ENCODE peak calls at places on chromosomes 5 and 9, in eight cellular contexts. B is BJ; Q is endodermal cell; N is lung; A is left ventricle myocardium inferior; S is activated CD8-positive, alpha-beta T cell treated with anti-CD3 and anti-CD28 coated beads for 36 hours; P is brain microvascular endothelial cell; Z is GM12865. I is an unnamed sample.

GRCh38 chr9:80926611-80927010 is 762.7 kb downstream of the TLE1 start:
- DNase-seq in A (no peak), P (no peak), S (no peak), Z (no peak), N (no peak), B (no peak), Q (no peak), I (no peak)

GRCh38 chr5:172450861-172451695 is 3.2 kb downstream of the SH3PXD2B start:
- DNase-seq in P (no peak), N (no peak), S (peak), Z (peak), B (no peak), Q (peak), A (no peak), I (peak)

GRCh38 chr9:126361810-126362238 is 35.2 kb downstream of the MVB12B start:
- DNase-seq in P (no peak), B (no peak), S (no peak), Q (peak), Z (no peak), N (no peak), A (no peak), I (no peak)

GRCh38 chr9:123338710-123339665 is 17.0 kb upstream of the CRB2 start:
- DNase-seq in N (no peak), B (no peak), S (peak), Q (peak), P (peak), Z (peak), A (peak), I (peak)

GRCh38 chr9:126125577-126125976 is 201.1 kb upstream of the MVB12B start:
- DNase-seq in Z (no peak), S (no peak), A (no peak), P (no peak), Q (peak), B (no peak), N (peak), I (no peak)

GRCh38 chr5:132471944-132472343 is 18.6 kb downstream of the IRF1 start:
- DNase-seq in Q (no peak), B (no peak), N (no peak), P (no peak), Z (no peak), S (peak), A (no peak), I (no peak)

GRCh38 chr9:26244661-26245060 is 566.4 kb upstream of the TUSC1 start:
- DNase-seq in N (no peak), B (no peak), Z (no peak), S (no peak), Q (no peak), A (no peak), P (no peak), I (no peak)

GRCh38 chr5:96714450-96714849 is 52.3 kb downstream of the CAST start:
- DNase-seq in Z (no peak), Q (no peak), A (no peak), N (no peak), S (no peak), B (no peak), P (no peak), I (no peak)

GRCh38 chr5:108521841-108522506 is 140.1 kb upstream of the FBXL17 start:
- DNase-seq in Z (peak), P (peak), N (no peak), Q (peak), B (peak), S (peak), A (no peak), I (peak)

GRCh38 chr5:34571380-34572041 is 84.6 kb upstream of the RAI14 start:
- DNase-seq in P (peak), S (no peak), A (no peak), Q (no peak), N (no peak), Z (no peak), B (no peak), I (no peak)

GRCh38 chr9:129262261-129262660 is 84.2 kb upstream of the IER5L start:
- DNase-seq in A (peak), S (no peak), Z (no peak), B (no peak), Q (peak), P (no peak), N (no peak), I (no peak)

GRCh38 chr5:991472-992267 is 16.9 kb upstream of the NKD2 start:
- DNase-seq in Q (peak), N (peak), A (no peak), Z (no peak), P (no peak), S (no peak), B (no peak), I (no peak)

GRCh38 chr9:30039712-30040111 is 2344.7 kb upstream of the ACO1 start:
- DNase-seq in P (no peak), Q (no peak), S (no peak), N (no peak), A (no peak), Z (no peak), B (no peak), I (peak)

GRCh38 chr5:25056846-25057245 is 412.1 kb upstream of the CDH10 start:
- DNase-seq in Q (no peak), N (no peak), Z (no peak), B (no peak), S (no peak), P (no peak), A (no peak), I (no peak)

GRCh38 chr5:84332106-84332505 is 52.6 kb downstream of the EDIL3 start:
- DNase-seq in Q (no peak), Z (no peak), S (no peak), N (no peak), P (no peak), A (no peak), B (no peak), I (no peak)

GRCh38 chr9:129692534-129692933 is 27.1 kb downstream of the PRRX2 start:
- DNase-seq in Z (no peak), A (no peak), B (no peak), P (no peak), S (no peak), N (no peak), Q (no peak), I (no peak)

GRCh38 chr5:139391570-139392323 is 2.0 kb upstream of the MZB1 start:
- DNase-seq in Q (no peak), P (no peak), S (peak), N (no peak), A (no peak), Z (peak), B (no peak), I (peak)

GRCh38 chr5:177370488-177371119 is 12.9 kb downstream of the RGS14 start:
- DNase-seq in Z (no peak), P (peak), Q (peak), A (peak), S (peak), N (peak), B (peak), I (peak)

GRCh38 chr5:53438486-53439472 is 41.6 kb upstream of the FST start:
- DNase-seq in Z (no peak), N (no peak), S (no peak), B (peak), Q (no peak), A (no peak), P (peak), I (no peak)

GRCh38 chr9:13816837-13817236 is 497.1 kb downstream of the NFIB start:
- DNase-seq in N (no peak), B (no peak), Q (no peak), A (no peak), S (no peak), Z (no peak), P (no peak), I (no peak)

GRCh38 chr5:61304611-61305369 is 27.3 kb upstream of the ZSWIM6 start:
- DNase-seq in Z (no peak), P (peak), B (no peak), A (peak), N (peak), Q (peak), S (no peak), I (no peak)

GRCh38 chr9:79266986-79267385 is 304.8 kb upstream of the TLE4 start:
- DNase-seq in B (no peak), A (no peak), Q (no peak), Z (no peak), N (no peak), S (no peak), P (no peak), I (no peak)

GRCh38 chr9:89872426-89872912 is 267.7 kb downstream of the GADD45G start:
- DNase-seq in A (no peak), Q (peak), B (no peak), P (no peak), Z (no peak), S (no peak), N (no peak), I (no peak)

GRCh38 chr5:42606464-42606869 is 150.2 kb upstream of the CCDC152 start:
- DNase-seq in P (no peak), N (no peak), S (no peak), A (no peak), Z (no peak), B (no peak), Q (no peak), I (no peak)

GRCh38 chr9:87599901-87600610 is 102.4 kb downstream of the DAPK1 start:
- DNase-seq in N (no peak), A (no peak), Q (no peak), B (peak), P (peak), S (no peak), Z (no peak), I (no peak)

GRCh38 chr5:9467199-9468069 is 78.4 kb downstream of the SEMA5A start:
- DNase-seq in Z (no peak), A (no peak), B (no peak), N (no peak), Q (no peak), P (no peak), S (no peak), I (no peak)

GRCh38 chr9:89926167-89926566 is 321.4 kb downstream of the GADD45G start:
- DNase-seq in S (no peak), N (no peak), P (no peak), Z (no peak), B (no peak), Q (no peak), A (no peak), I (no peak)

GRCh38 chr9:78031826-78032598 is 401 bp upstream of the GNAQ start:
- DNase-seq in N (peak), B (peak), A (peak), S (peak), Z (peak), P (peak), Q (peak), I (peak)
- TF ChIP-seq CTCF in N (no peak), B (no peak), A (no peak), S (no peak), Z (no peak), P (no peak), Q (no peak), I (no peak)

GRCh38 chr5:167603135-167603534 is 688.3 kb upstream of the WWC1 start:
- DNase-seq in Z (no peak), S (no peak), Q (no peak), B (no peak), P (no peak), A (no peak), N (no peak), I (no peak)

GRCh38 chr5:167614294-167615104 is 676.9 kb upstream of the WWC1 start:
- DNase-seq in B (no peak), A (no peak), N (no peak), P (no peak), Z (no peak), S (no peak), Q (no peak), I (no peak)

GRCh38 chr5:167608708-167609272 is 682.7 kb upstream of the WWC1 start:
- DNase-seq in N (no peak), Q (no peak), A (no peak), P (no peak), Z (no peak), S (no peak), B (no peak), I (no peak)
- TF ChIP-seq CTCF in N (no peak), Q (peak), A (no peak), P (peak), Z (no peak), S (no peak), B (no peak), I (no peak)

DNA sequence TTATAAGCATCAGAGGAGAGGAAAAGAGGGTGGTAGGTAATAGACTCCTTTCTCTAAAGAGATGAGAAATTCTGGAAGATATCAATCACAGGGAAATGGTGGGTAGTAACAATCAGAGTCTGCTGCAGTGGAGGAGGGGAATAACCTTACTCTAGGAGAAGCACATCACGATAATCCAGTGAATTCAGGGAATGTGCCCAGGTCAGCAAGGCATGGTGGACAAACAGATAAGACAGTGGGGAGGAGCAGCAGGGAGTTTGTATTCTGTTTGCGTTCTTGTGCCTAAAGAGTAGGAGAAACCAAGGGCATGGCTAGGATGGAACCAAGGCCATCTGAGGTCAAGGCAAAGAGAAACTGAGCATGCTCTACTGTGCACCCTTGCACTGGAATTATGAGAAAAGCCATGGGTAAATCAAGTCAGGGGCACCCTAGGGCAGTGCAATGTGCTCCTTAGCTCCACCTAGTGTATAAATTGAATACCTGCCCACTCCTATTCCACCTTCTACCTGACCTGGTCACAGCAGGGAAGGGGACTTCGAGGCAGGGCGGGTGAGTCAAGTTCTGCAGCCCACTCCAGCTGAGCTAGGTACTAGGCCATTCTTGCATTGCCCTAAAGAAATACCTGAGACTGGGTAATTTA is 31.6 kb downstream of the RETREG1 start:
- DNase-seq in A (no peak), P (no peak), B (no peak), Q (no peak), Z (peak), N (no peak), S (no peak), I (no peak)
- TF ChIP-seq CTCF in A (peak), P (peak), B (peak), Q (peak), Z (peak), N (no peak), S (peak), I (peak)

DNA sequence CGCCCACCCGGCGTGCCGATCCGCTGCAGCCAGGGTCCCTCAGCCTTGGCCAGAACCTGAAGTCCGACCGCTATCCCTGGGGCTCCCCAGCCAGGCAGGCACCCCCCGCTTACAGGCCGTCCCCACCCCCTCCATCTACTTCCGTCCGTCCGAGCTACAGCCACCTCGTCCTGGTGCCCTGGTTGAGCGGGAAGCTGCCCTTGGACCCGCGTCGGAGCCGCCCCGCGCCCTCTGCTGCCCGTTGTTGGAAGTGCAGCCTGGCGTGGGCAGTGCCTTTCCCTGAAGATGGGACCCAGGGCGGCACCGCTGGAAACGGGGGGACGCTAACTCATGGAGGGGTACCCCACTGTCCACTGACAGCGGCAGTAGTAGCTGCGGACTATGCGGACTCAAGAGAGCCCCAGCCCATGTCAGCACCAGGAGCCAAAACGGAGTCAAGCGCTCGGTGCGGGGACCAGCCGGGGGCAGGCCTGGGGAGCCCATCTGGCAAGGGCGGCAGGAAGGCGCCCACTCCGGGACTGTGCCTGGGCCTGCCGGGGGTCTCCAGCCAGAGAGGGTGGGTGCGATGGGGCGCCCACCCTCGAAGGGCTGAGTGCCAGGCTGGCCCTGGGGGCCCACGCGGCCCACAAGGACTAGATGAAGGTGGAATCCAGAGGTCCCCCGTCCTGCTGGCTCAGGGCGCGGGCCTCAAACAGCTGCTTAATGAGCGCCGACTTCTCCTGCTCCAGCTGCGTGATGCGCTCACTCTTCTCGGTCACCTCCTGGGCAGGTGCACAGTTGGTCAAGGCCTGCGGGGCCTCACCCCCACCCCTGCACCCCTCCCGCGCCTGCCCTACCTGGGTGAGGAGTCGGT is 6.1 kb downstream of the SAPCD2 start:
- DNase-seq in N (peak), Z (peak), A (peak), S (peak), Q (peak), P (no peak), B (no peak), I (peak)
- TF ChIP-seq CTCF in N (peak), Z (peak), A (peak), S (peak), Q (peak), P (peak), B (peak), I (peak)

DNA sequence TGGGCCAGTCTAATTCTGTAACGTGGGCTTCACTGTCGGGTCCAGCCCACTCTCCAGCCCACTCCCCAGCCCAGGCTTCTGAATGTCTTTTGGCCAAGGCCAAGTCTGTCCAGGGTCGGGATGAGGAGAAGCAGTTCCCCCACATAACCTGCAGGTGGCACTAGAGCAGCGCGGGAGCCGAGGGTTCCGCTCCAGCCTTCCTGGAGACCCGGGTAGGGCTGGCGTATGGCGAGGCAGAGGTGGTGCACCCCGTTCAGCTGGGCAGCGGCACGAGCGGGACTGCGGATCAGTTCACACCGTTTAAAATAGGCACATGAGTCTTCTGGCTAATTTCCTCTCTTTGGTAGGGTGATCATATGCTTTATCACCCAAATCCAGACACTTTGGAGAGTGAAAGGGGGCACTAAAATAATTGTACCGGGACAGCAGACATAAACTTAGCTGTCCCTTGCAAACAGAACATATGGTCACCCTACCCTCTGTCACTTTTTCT is 185.9 kb downstream of the MSX2 start:
- DNase-seq in S (peak), Z (peak), Q (peak), P (peak), A (peak), N (peak), B (no peak), I (peak)
- TF ChIP-seq CTCF in S (peak), Z (peak), Q (peak), P (peak), A (peak), N (peak), B (peak), I (peak)

GRCh38 chr5:141345327-141345726 is 1.7 kb downstream of the PCDHGA3 start:
- DNase-seq in B (no peak), Z (no peak), S (no peak), P (no peak), A (no peak), N (no peak), Q (no peak), I (no peak)
- TF ChIP-seq CTCF in B (no peak), Z (no peak), S (no peak), P (no peak), A (peak), N (no peak), Q (no peak), I (no peak)

I was measured in GM13977.